ENCODE peak calls at places on chromosomes 13 and 19, in six cellular contexts. One of them, this sample, is unnamed.

GRCh38 chr19:619286-620002 is 13.9 kb downstream of the POLRMT start:
- DNase-seq in right cardiac atrium: peak; percentile 49
- DNase-seq in naive thymus-derived CD8-positive, alpha-beta T cell: no peak
- DNase-seq in NCI-H69: no peak
- DNase-seq in hepatocyte: no peak
- DNase-seq in fibroblast of villous mesenchyme: no peak
- DNase-seq in this sample: no peak

GRCh38 chr13:29140277-29140676 is 320.1 kb downstream of the MTUS2 start:
- DNase-seq in NCI-H69: no peak
- DNase-seq in naive thymus-derived CD8-positive, alpha-beta T cell: no peak
- DNase-seq in right cardiac atrium: no peak
- DNase-seq in hepatocyte: peak; percentile 66
- DNase-seq in fibroblast of villous mesenchyme: peak; percentile 83
- DNase-seq in this sample: no peak

GRCh38 chr13:82772802-82773201 is 1109.5 kb downstream of the SLITRK1 start:
- DNase-seq in NCI-H69: peak; percentile 54
- DNase-seq in fibroblast of villous mesenchyme: no peak
- DNase-seq in right cardiac atrium: no peak
- DNase-seq in hepatocyte: no peak
- DNase-seq in naive thymus-derived CD8-positive, alpha-beta T cell: no peak
- DNase-seq in this sample: no peak

GRCh38 chr19:45280471-45280961 is 29.4 kb downstream of the MARK4 start:
- DNase-seq in hepatocyte: peak; percentile 33
- DNase-seq in right cardiac atrium: no peak
- DNase-seq in fibroblast of villous mesenchyme: peak; percentile 84
- DNase-seq in naive thymus-derived CD8-positive, alpha-beta T cell: no peak
- DNase-seq in NCI-H69: no peak
- DNase-seq in this sample: peak; percentile 47

GRCh38 chr19:7898967-7899366 is 4.7 kb upstream of the MAP2K7 start:
- DNase-seq in fibroblast of villous mesenchyme: no peak
- DNase-seq in hepatocyte: no peak
- DNase-seq in naive thymus-derived CD8-positive, alpha-beta T cell: no peak
- DNase-seq in right cardiac atrium: no peak
- DNase-seq in NCI-H69: no peak
- DNase-seq in this sample: peak; percentile 39

GRCh38 chr13:110883539-110883938 is 31.3 kb downstream of the ANKRD10 start:
- DNase-seq in right cardiac atrium: no peak
- DNase-seq in hepatocyte: no peak
- DNase-seq in fibroblast of villous mesenchyme: no peak
- DNase-seq in NCI-H69: no peak
- DNase-seq in naive thymus-derived CD8-positive, alpha-beta T cell: no peak
- DNase-seq in this sample: no peak

GRCh38 chr19:21256722-21257121 is 72.5 kb downstream of the ZNF708 start:
- DNase-seq in hepatocyte: peak; percentile 16
- DNase-seq in right cardiac atrium: no peak
- DNase-seq in fibroblast of villous mesenchyme: peak; percentile 28
- DNase-seq in NCI-H69: peak; percentile 22
- DNase-seq in naive thymus-derived CD8-positive, alpha-beta T cell: no peak
- DNase-seq in this sample: no peak

GRCh38 chr19:10654610-10655456 is 687 bp downstream of the ILF3 start:
- DNase-seq in naive thymus-derived CD8-positive, alpha-beta T cell: no peak
- DNase-seq in hepatocyte: peak; percentile 75
- DNase-seq in NCI-H69: peak; percentile 95
- DNase-seq in right cardiac atrium: peak; percentile 82
- DNase-seq in fibroblast of villous mesenchyme: peak; percentile 32
- DNase-seq in this sample: peak; percentile 97

GRCh38 chr19:7986321-7987083 is 18.9 kb downstream of the ELAVL1 start:
- DNase-seq in hepatocyte: no peak
- DNase-seq in fibroblast of villous mesenchyme: peak; percentile 72
- DNase-seq in naive thymus-derived CD8-positive, alpha-beta T cell: no peak
- DNase-seq in right cardiac atrium: no peak
- DNase-seq in NCI-H69: no peak
- DNase-seq in this sample: peak; percentile 92

GRCh38 chr19:50859849-50860248 is 5.1 kb downstream of the KLK3 start:
- DNase-seq in hepatocyte: no peak
- DNase-seq in right cardiac atrium: no peak
- DNase-seq in fibroblast of villous mesenchyme: no peak
- DNase-seq in naive thymus-derived CD8-positive, alpha-beta T cell: no peak
- DNase-seq in NCI-H69: no peak
- DNase-seq in this sample: no peak

GRCh38 chr13:59801107-59801880 is 362.4 kb downstream of the DIAPH3 start:
- DNase-seq in fibroblast of villous mesenchyme: no peak
- DNase-seq in NCI-H69: peak; percentile 45
- DNase-seq in hepatocyte: no peak
- DNase-seq in naive thymus-derived CD8-positive, alpha-beta T cell: no peak
- DNase-seq in right cardiac atrium: no peak
- DNase-seq in this sample: no peak

GRCh38 chr19:7213628-7214328 is 80.4 kb downstream of the INSR start:
- DNase-seq in right cardiac atrium: no peak
- DNase-seq in hepatocyte: no peak
- DNase-seq in NCI-H69: no peak
- DNase-seq in naive thymus-derived CD8-positive, alpha-beta T cell: no peak
- DNase-seq in fibroblast of villous mesenchyme: no peak
- DNase-seq in this sample: no peak

GRCh38 chr13:39586142-39586541 is 16.9 kb downstream of the LHFPL6 start:
- DNase-seq in right cardiac atrium: no peak
- DNase-seq in fibroblast of villous mesenchyme: no peak
- DNase-seq in hepatocyte: no peak
- DNase-seq in naive thymus-derived CD8-positive, alpha-beta T cell: no peak
- DNase-seq in NCI-H69: no peak
- DNase-seq in this sample: no peak

GRCh38 chr19:44816301-44816700 is 7.4 kb downstream of the BCAM start:
- DNase-seq in right cardiac atrium: no peak
- DNase-seq in hepatocyte: no peak
- DNase-seq in fibroblast of villous mesenchyme: no peak
- DNase-seq in NCI-H69: no peak
- DNase-seq in naive thymus-derived CD8-positive, alpha-beta T cell: no peak
- DNase-seq in this sample: peak; percentile 78

GRCh38 chr13:108060111-108060510 is 155.2 kb downstream of the LIG4 start:
- DNase-seq in fibroblast of villous mesenchyme: no peak
- DNase-seq in hepatocyte: no peak
- DNase-seq in NCI-H69: peak; percentile 72
- DNase-seq in right cardiac atrium: no peak
- DNase-seq in naive thymus-derived CD8-positive, alpha-beta T cell: no peak
- DNase-seq in this sample: no peak